ENCODE peak calls at places on chromosomes 2 and 18, in four cellular contexts. F is brain microvascular endothelial cell, O is pancreas, A is hippocampal formation. X is an unnamed sample.

GRCh38 chr2:231545105-231545902 is 15.1 kb upstream of the NMUR1 start:
- DNase-seq in F (peak), O (no peak), A (peak), X (no peak)

GRCh38 chr18:23835076-23835475 is 145.8 kb downstream of the LAMA3 start:
- DNase-seq in F (no peak), O (no peak), A (no peak), X (no peak)

GRCh38 chr2:71069376-71069775 is 928 bp downstream of the NAGK start:
- DNase-seq in F (peak), O (no peak), A (no peak), X (no peak)

GRCh38 chr2:157986761-157987160 is 110.6 kb upstream of the ACVR1 start:
- DNase-seq in F (no peak), O (no peak), A (no peak), X (no peak)

GRCh38 chr2:240564571-240565266 is 3.6 kb upstream of the RNPEPL1 start:
- DNase-seq in F (no peak), O (no peak), A (no peak), X (no peak)

GRCh38 chr2:228675042-228675441 is 493.6 kb upstream of the SPHKAP start:
- DNase-seq in F (peak), O (no peak), A (no peak), X (no peak)

GRCh38 chr2:165720526-165720925 is 73.5 kb downstream of the GALNT3 start:
- DNase-seq in F (peak), O (no peak), A (no peak), X (no peak)

GRCh38 chr2:212842544-212843185 is 304.1 kb upstream of the ERBB4 start:
- DNase-seq in F (peak), O (no peak), A (no peak), X (no peak)

GRCh38 chr2:190365499-190366204 is 22.3 kb downstream of the INPP1 start:
- DNase-seq in F (no peak), O (no peak), A (no peak), X (no peak)

GRCh38 chr18:25633563-25633962 is 281.6 kb upstream of the ZNF521 start:
- DNase-seq in F (no peak), O (no peak), A (no peak), X (no peak)

GRCh38 chr2:176494949-176495353 is 225.7 kb downstream of the MTX2 start:
- DNase-seq in F (no peak), O (no peak), A (peak), X (no peak)

GRCh38 chr2:58010599-58010998 is 36.0 kb upstream of the VRK2 start:
- DNase-seq in F (no peak), O (no peak), A (no peak), X (no peak)

GRCh38 chr2:12006841-12007240 is 260.4 kb downstream of the LPIN1 start:
- DNase-seq in F (peak), O (no peak), A (no peak), X (no peak)

GRCh38 chr2:105977212-105977611 is 216.9 kb downstream of the UXS1 start:
- DNase-seq in F (peak), O (no peak), A (no peak), X (no peak)

GRCh38 chr2:69644506-69644979 is 1.0 kb upstream of the AAK1 start:
- DNase-seq in F (no peak), O (no peak), A (no peak), X (no peak)

GRCh38 chr2:11371099-11371937 is 26.9 kb upstream of the ROCK2 start:
- DNase-seq in F (no peak), O (no peak), A (no peak), X (peak)